ENCODE peak calls at places on chromosomes 13 and 19, in ten cellular contexts. U is pancreas, I is PC-9, W is osteoblast, T is uterus, L is left ventricle myocardium inferior, Y is GM23338, V is body of pancreas, R is PC-3, S is lower lobe of right lung. M is an unnamed sample.

GRCh38 chr13:51950722-51951121 is 60.5 kb downstream of the ATP7B start:
- DNase-seq in L (no peak), Y (no peak), W (no peak), V (no peak), T (no peak), U (no peak), S (no peak), R (no peak), I (no peak), M (no peak)

GRCh38 chr19:43438291-43439162 is 23.8 kb downstream of the TEX101 start:
- DNase-seq in W (no peak), S (no peak), T (peak; percentile 45), L (peak; percentile 79), V (peak; percentile 20), I (peak; percentile 82), Y (no peak), R (peak; percentile 67), U (no peak), M (peak; percentile 57)

GRCh38 chr13:110297011-110297410 is 9.9 kb downstream of the COL4A1 start:
- DNase-seq in W (no peak), T (no peak), S (no peak), U (no peak), Y (no peak), V (no peak), L (no peak), R (no peak), I (no peak), M (no peak)

GRCh38 chr19:48963371-48964204 is 1.5 kb upstream of the FTL start:
- DNase-seq in W (peak; percentile 95), T (peak; percentile 87), S (peak; percentile 83), I (peak; percentile 69), L (peak; percentile 72), R (peak; percentile 43), Y (peak; percentile 89), V (peak; percentile 72), U (peak; percentile 63), M (peak; percentile 92)

GRCh38 chr19:41694196-41694595 is 6.1 kb upstream of the CEACAM7 start:
- DNase-seq in I (no peak), L (no peak), U (no peak), S (no peak), T (no peak), W (no peak), V (no peak), Y (no peak), R (no peak), M (no peak)

GRCh38 chr19:14559916-14560775 is 11.7 kb downstream of the NDUFB7 start:
- DNase-seq in U (no peak), Y (no peak), L (peak; percentile 68), I (peak; percentile 29), V (no peak), T (no peak), R (no peak), S (no peak), W (peak; percentile 64), M (no peak)

GRCh38 chr13:111475488-111475887 is 155.0 kb downstream of the TEX29 start:
- DNase-seq in R (no peak), I (no peak), L (no peak), S (no peak), Y (no peak), W (peak; percentile 62), U (no peak), V (no peak), T (no peak), M (no peak)

GRCh38 chr19:18062043-18062442 is 24.7 kb downstream of the IL12RB1 start:
- DNase-seq in Y (peak; percentile 71), L (no peak), R (no peak), I (no peak), U (no peak), T (no peak), V (no peak), W (no peak), S (no peak), M (no peak)

GRCh38 chr19:35353635-35354034 is 4.6 kb upstream of the FFAR3 start:
- DNase-seq in S (peak; percentile 35), R (no peak), I (no peak), V (no peak), W (no peak), Y (no peak), U (no peak), L (no peak), T (no peak), M (no peak)

GRCh38 chr19:19341026-19341425 is 20.4 kb downstream of the MAU2 start:
- DNase-seq in I (no peak), S (no peak), W (peak; percentile 65), L (no peak), V (no peak), Y (no peak), R (no peak), T (no peak), U (no peak), M (no peak)

GRCh38 chr19:19343016-19343362 is 22.4 kb downstream of the MAU2 start:
- DNase-seq in L (no peak), U (no peak), I (no peak), R (no peak), Y (no peak), T (no peak), W (peak; percentile 85), S (no peak), V (no peak), M (no peak)

GRCh38 chr19:19343762-19344161 is 23.1 kb downstream of the MAU2 start:
- DNase-seq in R (no peak), L (no peak), S (no peak), U (no peak), I (no peak), W (peak; percentile 71), T (no peak), V (no peak), Y (no peak), M (no peak)

GRCh38 chr19:19345232-19345631 is 24.6 kb downstream of the MAU2 start:
- DNase-seq in L (no peak), U (no peak), T (no peak), I (no peak), V (no peak), W (peak; percentile 58), S (no peak), Y (no peak), R (no peak), M (no peak)

GRCh38 chr19:19342086-19343015 is 21.7 kb downstream of the MAU2 start:
- DNase-seq in V (peak; percentile 71), L (peak; percentile 64), I (peak; percentile 51), W (peak; percentile 98), S (peak; percentile 73), T (peak; percentile 32), Y (peak; percentile 89), R (peak; percentile 64), U (peak; percentile 57), M (peak; percentile 73)
- H3K4me1 ChIP-seq in V (no peaks in the 10 kb centered on the region), L (peaks cover 7% of the 10 kb centered on the region), I (no peaks in the 10 kb centered on the region), W (peaks cover 13% of the 10 kb centered on the region), S (no peaks in the 10 kb centered on the region), T (no peaks in the 10 kb centered on the region), Y (no peaks in the 10 kb centered on the region), R (no peaks in the 10 kb centered on the region), U (no peaks in the 10 kb centered on the region), M (no peaks in the 10 kb centered on the region)

GRCh38 chr19:38374332-38375097 is at the start of gene PSMD8:
- DNase-seq in R (peak; percentile 96), W (peak; percentile 99), T (peak; percentile 99), U (peak; percentile 99), V (peak; percentile 99), Y (peak; percentile 100), S (peak; percentile 100), I (peak; percentile 92), L (peak; percentile 99), M (peak; percentile 99)
- TF ChIP-seq CTCF in R (peak; percentile 27), W (no peak), T (no peak), U (no peak), V (no peak), Y (peak; percentile 33), S (peak; percentile 48), I (peak; percentile 35), L (peak; percentile 36), M (peak; percentile 36)

GRCh38 chr19:5622465-5623396 is at the start of the genes SAFB and SAFB2:
- DNase-seq in R (peak; percentile 100), U (peak; percentile 100), S (peak; percentile 100), V (peak; percentile 100), L (peak; percentile 99), Y (peak; percentile 99), W (peak; percentile 99), I (peak; percentile 94), T (peak; percentile 99), M (peak; percentile 100)

GRCh38 chr19:5624741-5625140 is 1.9 kb downstream of the SAFB start:
- DNase-seq in Y (peak; percentile 24), U (no peak), L (no peak), S (no peak), T (no peak), R (no peak), V (no peak), I (no peak), W (no peak), M (no peak)

GRCh38 chr19:5623397-5624153 is 692 bp downstream of the SAFB start:
- DNase-seq in U (peak; percentile 31), T (peak; percentile 20), I (no peak), V (no peak), S (no peak), W (peak; percentile 58), Y (no peak), R (no peak), L (no peak), M (peak; percentile 23)

GRCh38 chr19:5625641-5626040 is 2.8 kb downstream of the SAFB start:
- DNase-seq in T (no peak), L (no peak), Y (no peak), V (no peak), I (no peak), U (no peak), W (no peak), S (no peak), R (no peak), M (no peak)

GRCh38 chr19:5624154-5624663 is 1.3 kb downstream of the SAFB start:
- DNase-seq in W (no peak), L (peak; percentile 40), I (no peak), U (peak; percentile 33), S (peak; percentile 60), Y (peak; percentile 52), R (peak; percentile 45), T (peak; percentile 37), V (peak; percentile 56), M (no peak)
- H3K4me1 ChIP-seq in W (peaks cover 59% of the 10 kb centered on the region), L (peaks cover 96% of the 10 kb centered on the region), I (peaks cover 17% of the 10 kb centered on the region), U (peaks cover 37% of the 10 kb centered on the region), S (peaks cover 77% of the 10 kb centered on the region), Y (peaks cover 20% of the 10 kb centered on the region), R (peaks cover 36% of the 10 kb centered on the region), T (peaks cover 43% of the 10 kb centered on the region), V (peaks cover 58% of the 10 kb centered on the region), M (peaks cover 57% of the 10 kb centered on the region)

DNA sequence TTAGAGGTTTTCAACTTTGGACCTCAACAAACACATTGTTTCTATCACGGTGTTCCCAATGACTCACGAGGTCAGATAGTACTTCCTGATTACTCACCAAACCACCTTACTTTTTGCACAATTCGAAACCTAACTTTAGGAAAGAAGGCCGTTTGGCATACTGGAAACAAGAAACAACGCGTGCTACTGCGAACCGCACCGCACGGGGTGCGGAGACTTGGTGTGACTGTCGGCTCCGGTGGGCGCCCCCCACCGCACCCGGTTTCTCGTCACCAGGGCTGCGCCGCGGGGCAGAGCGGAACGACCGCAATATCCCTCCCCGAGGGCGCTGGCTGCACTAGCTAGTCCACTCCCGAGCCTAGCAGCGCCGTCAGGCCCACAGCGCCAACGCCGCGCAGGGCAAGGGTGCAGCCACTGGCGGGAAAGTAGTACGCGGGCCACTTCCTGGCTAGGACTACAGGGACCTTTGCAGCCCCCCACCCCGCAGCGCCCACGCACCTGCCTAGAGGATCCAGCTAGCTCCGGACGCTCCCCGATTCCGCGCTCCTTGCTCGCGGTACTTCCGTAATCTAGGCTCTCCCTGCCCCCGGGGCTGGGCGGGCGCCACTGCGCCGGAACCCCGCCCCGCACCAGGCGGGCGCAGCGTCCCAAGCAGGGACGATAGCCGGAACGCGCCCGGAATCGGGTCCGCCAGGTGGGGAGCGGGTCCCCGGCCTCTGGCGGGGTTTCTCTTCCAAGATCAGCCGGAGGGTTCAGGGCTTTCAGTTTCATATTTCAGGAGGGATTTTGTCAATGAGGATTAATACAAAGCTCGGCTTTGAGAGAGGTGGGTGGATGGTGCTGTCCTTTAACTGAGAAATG is at the start of gene PARP4:
- DNase-seq in V (peak; percentile 77), W (peak; percentile 94), S (peak; percentile 91), R (peak; percentile 93), Y (peak; percentile 91), L (peak; percentile 79), I (peak; percentile 97), U (peak; percentile 71), T (peak; percentile 61), M (peak; percentile 91)
- TF ChIP-seq CTCF in V (no peak), W (no peak), S (no peak), R (no peak), Y (no peak), L (no peak), I (no peak), U (no peak), T (no peak), M (no peak)

M was measured in mucosa of descending colon.